ENCODE peak calls at places on chromosome 9, in five cellular contexts. E is fibroblast of lung, B is thyroid gland, D is endodermal cell, X is IMR-90. R is an unnamed sample. For H3K36me3 and H3K4me1, the result is how much of the 10 kb centered on the place peaks cover.

GRCh38 chr9:31030741-31031202 is 1353.7 kb upstream of the ACO1 start:
- DNase-seq in E (peak), B (no peak), D (peak), X (no peak), R (no peak)

GRCh38 chr9:36728651-36729520 is 156.2 kb downstream of the MELK start:
- DNase-seq in E (peak), B (peak), D (peak), X (peak), R (peak)

GRCh38 chr9:89952401-89952800 is 347.6 kb downstream of the GADD45G start:
- DNase-seq in E (peak), B (no peak), D (no peak), X (peak), R (no peak)

GRCh38 chr9:95572370-95573151 is 55.8 kb upstream of the PTCH1 start:
- DNase-seq in E (peak), B (no peak), D (no peak), X (no peak), R (peak)

GRCh38 chr9:804026-804425 is 37.5 kb upstream of the DMRT1 start:
- DNase-seq in E (no peak), B (no peak), D (no peak), X (no peak), R (no peak)

GRCh38 chr9:19255821-19256220 is 25.3 kb downstream of the DENND4C start:
- DNase-seq in E (no peak), B (no peak), D (no peak), X (no peak), R (no peak)

GRCh38 chr9:7209051-7209450 is 451.3 kb downstream of the KDM4C start:
- DNase-seq in E (no peak), B (no peak), D (no peak), X (no peak), R (no peak)

GRCh38 chr9:99825158-99826046 is 3.7 kb downstream of the NR4A3 start:
- DNase-seq in E (no peak), B (no peak), D (peak), X (no peak), R (no peak)

GRCh38 chr9:79763861-79764260 is 192.1 kb downstream of the TLE4 start:
- DNase-seq in E (peak), B (peak), D (no peak), X (peak), R (peak)

GRCh38 chr9:90835206-90835605 is 33.6 kb downstream of the SYK start:
- DNase-seq in E (peak), B (peak), D (peak), X (no peak), R (no peak)

GRCh38 chr9:127014210-127014609 is 99.6 kb downstream of the RALGPS1 start:
- DNase-seq in E (no peak), B (no peak), D (no peak), X (peak), R (no peak)

GRCh38 chr9:90024823-90025222 is 420.0 kb downstream of the GADD45G start:
- DNase-seq in E (no peak), B (no peak), D (no peak), X (no peak), R (no peak)

GRCh38 chr9:93820667-93821306 is 134.4 kb downstream of the BARX1 start:
- DNase-seq in E (no peak), B (no peak), D (peak), X (no peak), R (peak)

GRCh38 chr9:121217609-121218292 is 16.1 kb upstream of the RAB14 start:
- DNase-seq in E (no peak), B (no peak), D (no peak), X (peak), R (no peak)

GRCh38 chr9:116928884-116929283 is 241.8 kb downstream of the TRIM32 start:
- DNase-seq in E (no peak), B (no peak), D (peak), X (no peak), R (peak)

DNA sequence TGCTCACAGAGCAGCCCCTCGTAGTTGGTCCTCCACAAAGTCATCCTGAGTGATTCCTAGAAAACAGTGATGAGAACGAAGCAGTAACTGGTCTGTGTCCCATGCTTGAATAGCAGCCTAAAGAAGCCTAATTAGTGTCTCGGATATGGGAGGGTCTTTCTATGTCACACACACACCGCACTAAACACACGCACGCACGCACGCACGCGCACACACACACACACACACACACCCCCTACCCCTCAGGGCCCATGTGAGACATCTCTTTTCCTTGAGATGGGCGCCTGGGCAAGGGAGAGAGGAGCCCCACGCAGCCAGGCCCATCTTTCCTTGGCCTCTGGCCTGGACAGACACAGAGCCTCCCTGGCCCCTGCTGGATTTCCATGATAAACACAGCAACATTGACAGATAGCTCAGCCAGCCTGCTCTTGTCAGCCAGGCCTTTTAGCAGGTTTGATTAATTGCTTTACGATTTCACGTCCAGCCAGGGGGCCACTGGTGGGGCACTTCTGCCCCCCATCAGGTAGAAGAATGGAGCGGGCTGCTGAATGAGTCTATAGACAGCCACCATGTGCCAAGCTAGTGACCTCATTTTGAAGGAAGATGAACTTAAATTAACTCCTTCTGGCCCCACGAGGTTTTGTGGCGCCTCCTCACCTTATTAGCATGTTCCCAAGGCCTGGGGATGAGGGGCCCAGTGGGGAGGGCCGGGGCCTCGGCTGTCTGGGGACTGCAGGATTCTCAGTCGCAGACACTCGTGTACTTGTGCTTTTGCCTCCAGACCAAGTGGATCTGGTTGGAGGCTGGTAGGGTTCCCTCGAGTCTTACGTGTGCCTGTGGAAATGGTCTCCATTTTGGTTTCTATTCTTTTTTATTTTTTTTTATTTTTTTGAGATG is 36.2 kb upstream of the PRDM12 start:
- DNase-seq in E (no peak), B (no peak), D (no peak), X (no peak), R (no peak)
- H3K36me3 ChIP-seq in E (under half), B (half or more), D (half or more), X (half or more), R (half or more)

DNA sequence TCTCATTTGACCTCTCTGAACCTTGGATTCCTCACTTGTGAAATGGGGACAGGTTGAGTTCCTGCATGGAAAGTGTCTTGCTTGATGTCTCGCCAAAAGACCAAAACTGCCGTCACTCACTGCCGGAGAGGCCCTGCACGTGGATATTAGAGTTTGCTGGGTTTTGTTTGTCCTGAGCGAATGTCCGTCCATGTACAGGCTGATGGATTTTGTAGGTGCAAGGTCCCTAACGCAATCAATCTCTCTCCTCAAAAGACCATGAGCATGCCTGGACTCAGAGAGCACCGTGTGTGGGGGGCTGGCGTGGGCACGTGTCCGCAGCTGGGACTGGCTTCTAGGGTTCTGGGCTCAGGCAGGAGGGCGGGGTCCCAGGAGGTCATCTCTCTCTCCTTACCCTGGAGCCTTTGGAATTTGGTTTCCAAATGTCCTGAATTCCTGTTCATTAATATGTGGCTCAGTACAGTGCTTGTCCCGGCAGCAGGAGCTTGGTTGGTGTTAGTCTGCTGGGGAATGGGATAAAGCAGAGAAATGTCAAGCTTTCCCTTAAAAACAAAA is 146.0 kb upstream of the IER5L start:
- DNase-seq in E (no peak), B (no peak), D (peak), X (no peak), R (no peak)
- H3K4me1 ChIP-seq in E (under half), B (under half), D (under half), X (under half), R (under half)

GRCh38 chr9:113257863-113258262 is 17.5 kb downstream of the CDC26 start:
- DNase-seq in E (no peak), B (no peak), D (no peak), X (no peak), R (no peak)
- H3K36me3 ChIP-seq in E (under half), B (under half), D (under half), X (under half), R (half or more)

GRCh38 chr9:134661791-134662142 is 20.2 kb downstream of the COL5A1 start:
- DNase-seq in E (no peak), B (no peak), D (no peak), X (peak), R (no peak)
- H3K4me1 ChIP-seq in E (under half), B (under half), D (under half), X (under half), R (under half)

DNA sequence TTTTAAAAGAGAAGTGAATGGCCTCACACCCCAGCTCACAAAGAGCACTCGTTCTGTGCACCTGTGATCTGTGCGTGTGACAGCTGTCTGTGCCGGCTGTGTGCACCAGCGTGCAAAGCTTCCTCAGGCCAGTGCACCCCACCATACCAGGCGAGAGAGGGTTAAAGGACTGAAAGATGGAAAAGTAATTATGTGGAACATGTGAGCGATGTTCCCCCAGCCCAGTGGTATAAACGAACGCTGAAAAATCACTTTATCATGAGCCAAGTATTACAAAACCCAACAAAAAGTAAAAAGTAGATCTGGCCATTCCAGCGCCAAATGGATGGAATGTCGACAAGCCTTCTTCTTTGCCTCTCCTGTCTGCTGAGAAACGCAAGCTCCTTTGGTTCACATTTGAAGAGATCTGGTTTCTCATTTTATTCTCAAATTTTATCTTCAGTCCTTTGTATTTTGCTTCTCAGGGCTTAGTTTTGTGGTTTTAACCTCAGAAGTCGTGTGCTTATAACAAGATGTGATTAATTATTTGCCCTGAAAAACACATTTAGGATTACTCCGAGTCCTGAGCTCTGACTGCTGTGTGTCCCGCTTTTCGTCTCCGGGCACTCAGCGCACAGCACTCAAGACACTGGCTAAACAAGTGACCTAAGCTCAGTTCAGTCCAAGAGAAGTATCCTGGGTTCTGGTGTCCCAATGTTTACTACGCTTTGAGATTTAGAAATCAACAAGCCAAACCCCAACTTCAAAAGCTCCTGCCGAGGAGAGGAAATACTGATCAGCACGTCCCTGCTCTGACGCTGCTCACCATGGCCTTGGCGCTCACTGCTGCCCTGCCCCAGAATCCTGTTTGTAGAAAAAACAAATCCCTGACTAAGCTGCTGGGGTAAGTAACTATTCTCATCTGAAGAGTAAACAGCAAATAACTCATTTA is 53.5 kb downstream of the IPPK start:
- DNase-seq in E (peak), B (no peak), D (no peak), X (no peak), R (no peak)
- H3K36me3 ChIP-seq in E (under half), B (under half), D (under half), X (under half), R (under half)

GRCh38 chr9:114594136-114594535 is 6.6 kb downstream of the ATP6V1G1 start:
- DNase-seq in E (no peak), B (no peak), D (no peak), X (no peak), R (no peak)

GRCh38 chr9:114591206-114591853 is 3.8 kb downstream of the ATP6V1G1 start:
- DNase-seq in E (peak), B (no peak), D (no peak), X (no peak), R (no peak)

GRCh38 chr9:114588671-114589526 is 1.3 kb downstream of the ATP6V1G1 start:
- DNase-seq in E (peak), B (no peak), D (no peak), X (peak), R (no peak)

GRCh38 chr9:114590328-114590727 is 2.8 kb downstream of the ATP6V1G1 start:
- DNase-seq in E (no peak), B (no peak), D (no peak), X (no peak), R (no peak)

GRCh38 chr9:114592356-114592755 is 4.8 kb downstream of the ATP6V1G1 start:
- DNase-seq in E (no peak), B (no peak), D (no peak), X (peak), R (no peak)
- H3K4me1 ChIP-seq in E (under half), B (under half), D (under half), X (under half), R (under half)

R was measured in SJCRH30.